ENCODE peak calls at places on chromosome 22, in six cellular contexts. Q is mesenchymal stem cell, U is IMR-90, N is mesendoderm, K is H9, G is H1. A is an unnamed sample.

GRCh38 chr22:46050451-46050845 is 73.5 kb upstream of the WNT7B start:
- DNase-seq in Q (no peak), U (no peak), N (no peak), K (no peak), G (no peak), A (no peak)

GRCh38 chr22:19496324-19496630 is 16.6 kb downstream of the CDC45 start:
- DNase-seq in Q (no peak), U (no peak), N (no peak), K (no peak), G (no peak), A (no peak)

GRCh38 chr22:41799486-41800347 is 762 bp upstream of the CCDC134 start:
- DNase-seq in Q (no peak), U (no peak), N (no peak), K (peak), G (no peak), A (peak)

GRCh38 chr22:17980638-17981051 is 43.7 kb downstream of the MICAL3 start:
- DNase-seq in Q (no peak), U (peak), N (no peak), K (no peak), G (no peak), A (no peak)

GRCh38 chr22:48781391-48781790 is 1046.3 kb downstream of the BRD1 start:
- DNase-seq in Q (no peak), U (no peak), N (no peak), K (no peak), G (no peak), A (no peak)

GRCh38 chr22:35540600-35541253 is at the start of gene RASD2:
- DNase-seq in Q (peak), U (peak), N (peak), K (peak), G (no peak), A (no peak)

GRCh38 chr22:33896801-33897620 is 23.3 kb downstream of the LARGE1 start:
- DNase-seq in Q (peak), U (peak), N (peak), K (peak), G (peak), A (no peak)

GRCh38 chr22:20430641-20431519 is 6.7 kb downstream of the SCARF2 start:
- DNase-seq in Q (peak), U (no peak), N (peak), K (peak), G (no peak), A (peak)

GRCh38 chr22:20948989-20949388 is 18.1 kb upstream of the AIFM3 start:
- DNase-seq in Q (no peak), U (no peak), N (no peak), K (no peak), G (no peak), A (no peak)

GRCh38 chr22:37204045-37204655 is 8.1 kb downstream of the SSTR3 start:
- DNase-seq in Q (no peak), U (no peak), N (no peak), K (no peak), G (no peak), A (no peak)

GRCh38 chr22:42281284-42281683 is 10.8 kb upstream of the TCF20 start:
- DNase-seq in Q (no peak), U (no peak), N (no peak), K (peak), G (no peak), A (no peak)

GRCh38 chr22:22927196-22927887 is 39.7 kb downstream of the IGLL5 start:
- DNase-seq in Q (no peak), U (no peak), N (no peak), K (no peak), G (no peak), A (no peak)

GRCh38 chr22:37704645-37705044 is 7.8 kb downstream of the TRIOBP start:
- DNase-seq in Q (no peak), U (no peak), N (no peak), K (no peak), G (no peak), A (no peak)

GRCh38 chr22:48705159-48705916 is 1122.3 kb downstream of the BRD1 start:
- DNase-seq in Q (no peak), U (no peak), N (no peak), K (no peak), G (no peak), A (no peak)

GRCh38 chr22:45804986-45805325 is 133.3 kb downstream of the ATXN10 start:
- DNase-seq in Q (peak), U (peak), N (no peak), K (no peak), G (no peak), A (no peak)

GRCh38 chr22:32802291-32802826 is 854 bp downstream of the TIMP3 start:
- DNase-seq in Q (no peak), U (no peak), N (no peak), K (no peak), G (no peak), A (no peak)

GRCh38 chr22:21967693-21968271 is 14.8 kb downstream of the TOP3B start:
- DNase-seq in Q (no peak), U (no peak), N (no peak), K (no peak), G (no peak), A (no peak)

GRCh38 chr22:36587289-36588154 is 58.6 kb upstream of the EIF3D start:
- DNase-seq in Q (no peak), U (peak), N (no peak), K (no peak), G (no peak), A (no peak)

GRCh38 chr22:41687901-41688364 is 734 bp downstream of the SNU13 start:
- DNase-seq in Q (peak), U (peak), N (peak), K (no peak), G (no peak), A (no peak)

GRCh38 chr22:19174106-19175025 is 4.2 kb downstream of the SLC25A1 start:
- DNase-seq in Q (peak), U (peak), N (peak), K (peak), G (peak), A (no peak)

GRCh38 chr22:24486501-24486921 is 8.6 kb upstream of the UPB1 start:
- DNase-seq in Q (peak), U (peak), N (no peak), K (no peak), G (no peak), A (no peak)

GRCh38 chr22:36457688-36458450 is 23.6 kb downstream of the TXN2 start:
- DNase-seq in Q (peak), U (no peak), N (no peak), K (peak), G (no peak), A (no peak)

GRCh38 chr22:49004484-49005399 is 822.9 kb downstream of the BRD1 start:
- DNase-seq in Q (no peak), U (no peak), N (no peak), K (peak), G (no peak), A (no peak)

GRCh38 chr22:48278620-48279464 is 1516.4 kb downstream of the TBC1D22A start:
- DNase-seq in Q (no peak), U (no peak), N (no peak), K (no peak), G (no peak), A (no peak)

GRCh38 chr22:36097880-36098279 is 62.7 kb downstream of the APOL3 start:
- DNase-seq in Q (no peak), U (no peak), N (no peak), K (no peak), G (no peak), A (no peak)

GRCh38 chr22:45548991-45549736 is 46.5 kb downstream of the FBLN1 start:
- DNase-seq in Q (peak), U (peak), N (peak), K (no peak), G (no peak), A (no peak)

GRCh38 chr22:48943567-48944432 is 883.9 kb downstream of the BRD1 start:
- DNase-seq in Q (no peak), U (no peak), N (peak), K (peak), G (peak), A (peak)

DNA sequence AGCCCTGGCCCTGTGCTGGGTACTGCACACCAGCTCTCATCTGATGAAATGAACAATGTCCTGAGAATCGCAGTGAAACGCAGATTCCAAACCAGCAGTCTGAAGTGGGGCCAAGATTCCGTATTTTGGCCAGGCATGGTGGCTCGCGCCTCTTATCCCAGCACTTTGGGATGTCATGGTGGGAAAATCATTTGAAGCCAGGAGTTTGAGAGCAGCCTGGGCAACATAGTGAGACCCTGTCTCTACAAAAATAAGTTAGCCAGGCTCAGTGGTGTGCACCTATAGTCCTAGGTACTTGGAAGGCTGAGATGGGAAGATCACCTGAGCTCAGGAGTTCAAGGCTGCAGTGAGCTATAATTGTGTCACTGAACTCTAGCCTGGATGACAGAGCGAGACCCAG is 13.0 kb downstream of the LIF start:
- DNase-seq in Q (no peak), U (no peak), N (no peak), K (no peak), G (no peak), A (no peak)
- H3K9ac ChIP-seq in Q (no peak), U (no peak), N (no peak), K (no peak), G (no peak), A (no peak)

GRCh38 chr22:26213826-26214225 is 44.6 kb downstream of the SEZ6L start:
- DNase-seq in Q (no peak), U (no peak), N (no peak), K (no peak), G (no peak), A (no peak)
- H2BK15ac ChIP-seq in Q (no peak), U (no peak), N (no peak), K (no peak), G (no peak), A (no peak)

DNA sequence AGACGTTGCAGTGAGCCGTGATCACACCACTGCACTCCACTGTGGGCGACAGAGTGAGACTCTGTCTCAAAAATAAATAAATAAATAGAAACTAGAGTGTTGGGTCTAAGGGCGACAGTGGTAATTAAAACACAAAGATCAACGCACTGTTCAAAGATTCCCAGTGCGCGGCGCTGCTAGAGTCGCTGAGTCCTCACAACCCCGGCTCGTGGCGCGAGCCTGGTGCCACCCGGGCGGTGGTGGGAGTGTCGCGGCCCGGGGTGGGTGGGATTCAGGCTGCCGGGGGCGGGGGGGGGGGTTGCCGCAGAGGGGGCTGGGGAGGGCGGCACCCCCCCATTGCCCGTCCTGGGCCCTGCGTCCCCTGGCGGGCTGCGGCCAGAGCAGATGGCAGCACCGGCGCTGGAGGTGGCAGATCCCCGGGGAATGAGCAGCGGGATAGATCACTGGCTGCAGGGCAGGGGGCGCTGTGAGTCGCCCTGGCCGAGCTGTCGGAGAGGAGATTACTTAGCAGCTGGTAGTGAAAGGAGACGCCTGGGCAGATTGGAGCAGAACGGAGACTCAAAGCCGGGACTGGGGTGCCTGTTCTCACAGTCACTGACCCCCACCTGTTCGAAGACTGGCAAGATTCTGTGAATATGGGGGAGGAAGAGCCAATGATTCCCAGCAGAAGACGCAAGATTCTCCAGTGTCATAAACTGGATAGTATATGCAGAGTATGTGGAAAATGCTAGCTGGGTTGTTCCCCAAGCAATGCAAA is 30.2 kb upstream of the APOBEC3A start:
- DNase-seq in Q (peak), U (peak), N (peak), K (peak), G (peak), A (peak)
- H3K9ac ChIP-seq in Q (peak), U (no peak), N (no peak), K (no peak), G (no peak), A (no peak)

GRCh38 chr22:31526275-31526674 is 29.9 kb downstream of the SFI1 start:
- DNase-seq in Q (no peak), U (no peak), N (no peak), K (no peak), G (no peak), A (no peak)
- H2BK15ac ChIP-seq in Q (no peak), U (no peak), N (no peak), K (no peak), G (no peak), A (no peak)

DNA sequence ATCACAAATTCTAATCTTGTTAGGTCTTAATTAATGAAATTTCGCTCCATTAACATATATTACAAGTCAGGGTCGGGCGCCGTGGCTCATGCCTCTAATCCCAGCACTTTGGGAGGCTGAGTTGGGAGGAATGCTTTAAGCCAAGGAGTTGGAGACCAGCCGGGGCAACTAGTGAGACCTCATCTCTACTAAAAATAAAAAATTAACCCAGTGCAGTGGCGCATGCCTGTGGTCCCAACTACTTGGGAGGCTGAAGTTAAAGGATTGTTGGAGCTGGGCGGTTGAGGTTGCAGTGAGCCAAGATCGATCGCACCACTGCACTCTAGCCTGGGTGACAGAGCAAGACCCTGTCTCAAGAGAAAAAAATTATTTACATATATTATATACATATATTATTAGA is 1.9 kb downstream of the TMA7B start:
- DNase-seq in Q (peak), U (no peak), N (no peak), K (no peak), G (no peak), A (no peak)
- H3K9ac ChIP-seq in Q (no peak), U (no peak), N (no peak), K (no peak), G (no peak), A (no peak)

GRCh38 chr22:27697888-27698287 is 103.7 kb downstream of the MN1 start:
- DNase-seq in Q (no peak), U (no peak), N (no peak), K (no peak), G (no peak), A (no peak)
- H2BK15ac ChIP-seq in Q (no peak), U (no peak), N (no peak), K (no peak), G (no peak), A (no peak)

GRCh38 chr22:44023404-44024287 is 456 bp upstream of the PARVB start:
- DNase-seq in Q (peak), U (peak), N (peak), K (peak), G (no peak), A (no peak)

GRCh38 chr22:44026630-44027511 is 2.8 kb downstream of the PARVB start:
- DNase-seq in Q (no peak), U (peak), N (no peak), K (no peak), G (no peak), A (no peak)

GRCh38 chr22:44024288-44024908 is at the start of gene PARVB:
- DNase-seq in Q (peak), U (no peak), N (no peak), K (no peak), G (no peak), A (no peak)

GRCh38 chr22:44026066-44026629 is 2.0 kb downstream of the PARVB start:
- DNase-seq in Q (no peak), U (no peak), N (no peak), K (no peak), G (no peak), A (no peak)

GRCh38 chr22:44025171-44026065 is 1.3 kb downstream of the PARVB start:
- DNase-seq in Q (no peak), U (no peak), N (no peak), K (no peak), G (no peak), A (no peak)
- H3K9ac ChIP-seq in Q (peak), U (no peak), N (no peak), K (no peak), G (no peak), A (no peak)

GRCh38 chr22:26323013-26323412 is 106.0 kb upstream of the ASPHD2 start:
- DNase-seq in Q (no peak), U (no peak), N (peak), K (no peak), G (no peak), A (no peak)
- H2BK15ac ChIP-seq in Q (no peak), U (no peak), N (no peak), K (no peak), G (no peak), A (no peak)